ENCODE peak calls at places on chromosomes 12 and 14, in six cellular contexts. S, Z, X, B, J and I are unnamed samples.

GRCh38 chr14:93269341-93270068 is 62.4 kb downstream of the UBR7 start:
- DNase-seq in J (peak), X (no peak), Z (peak), S (no peak), B (peak), I (peak)

GRCh38 chr14:39232554-39233415 is 930 bp upstream of the MIA2 start:
- DNase-seq in X (no peak), J (no peak), B (peak), Z (peak), S (no peak), I (no peak)

GRCh38 chr12:18345021-18345735 is 83.9 kb downstream of the PIK3C2G start:
- DNase-seq in Z (peak), J (no peak), S (no peak), B (no peak), X (no peak), I (no peak)

GRCh38 chr12:39612250-39612649 is 7.4 kb downstream of the ABCD2 start:
- DNase-seq in Z (no peak), B (no peak), S (no peak), X (no peak), J (no peak), I (no peak)

GRCh38 chr12:90174198-90174510 is 465.5 kb upstream of the ATP2B1 start:
- DNase-seq in Z (no peak), J (no peak), B (no peak), X (no peak), S (no peak), I (no peak)

GRCh38 chr12:18946106-18946505 is 183.4 kb upstream of the PLEKHA5 start:
- DNase-seq in X (no peak), Z (no peak), S (no peak), J (no peak), B (no peak), I (no peak)

GRCh38 chr12:92987362-92987761 is 58.3 kb upstream of the EEA1 start:
- DNase-seq in S (no peak), X (no peak), B (peak), J (peak), Z (peak), I (no peak)

GRCh38 chr12:76698316-76698715 is 65.6 kb upstream of the ZDHHC17 start:
- DNase-seq in J (no peak), X (no peak), B (peak), S (no peak), Z (no peak), I (no peak)

GRCh38 chr12:102722147-102722546 is 194.9 kb downstream of the PAH start:
- DNase-seq in X (no peak), B (no peak), S (no peak), Z (no peak), J (no peak), I (no peak)

GRCh38 chr12:96408993-96409392 is 8.8 kb upstream of the CDK17 start:
- DNase-seq in X (no peak), B (no peak), J (no peak), S (no peak), Z (no peak), I (no peak)

GRCh38 chr14:104135121-104135903 is 3.1 kb upstream of the KIF26A start:
- DNase-seq in X (peak), J (peak), S (peak), Z (peak), B (no peak), I (no peak)

GRCh38 chr12:12365931-12366431 is 9.1 kb downstream of the BORCS5 start:
- DNase-seq in X (no peak), S (no peak), Z (peak), J (peak), B (peak), I (no peak)

GRCh38 chr14:81289516-81289915 is 68.8 kb upstream of the GTF2A1 start:
- DNase-seq in B (no peak), J (no peak), S (no peak), Z (no peak), X (no peak), I (no peak)

GRCh38 chr14:64232095-64232830 is 61.9 kb downstream of the ESR2 start:
- DNase-seq in B (peak), J (no peak), Z (peak), S (no peak), X (no peak), I (peak)

GRCh38 chr12:122830517-122831214 is 4.6 kb upstream of the HIP1R start:
- DNase-seq in B (peak), X (no peak), J (no peak), Z (peak), S (peak), I (no peak)

GRCh38 chr12:117119592-117120198 is 20.5 kb upstream of the TESC start:
- DNase-seq in J (peak), S (no peak), X (no peak), Z (no peak), B (no peak), I (no peak)

GRCh38 chr12:49821375-49822287 is 6.6 kb downstream of the NCKAP5L start:
- DNase-seq in X (peak), S (no peak), B (no peak), J (no peak), Z (no peak), I (no peak)

GRCh38 chr14:102986810-102987579 is 64.5 kb downstream of the AMN start:
- DNase-seq in Z (peak), J (no peak), X (peak), S (peak), B (peak), I (no peak)

GRCh38 chr12:52506858-52507715 is 13.1 kb downstream of the KRT5 start:
- DNase-seq in Z (peak), B (peak), S (no peak), X (no peak), J (peak), I (peak)

GRCh38 chr14:65303902-65304222 is 108.7 kb upstream of the FUT8 start:
- DNase-seq in X (no peak), Z (no peak), B (no peak), J (no peak), S (no peak), I (no peak)

GRCh38 chr12:28578833-28579252 is 388.6 kb downstream of the CCDC91 start:
- DNase-seq in Z (no peak), X (no peak), J (no peak), B (peak), S (no peak), I (no peak)

GRCh38 chr14:76245097-76245496 is 93.4 kb downstream of the GPATCH2L start:
- DNase-seq in S (no peak), J (no peak), Z (no peak), B (peak), X (no peak), I (no peak)

GRCh38 chr14:92400579-92401444 is 77.8 kb downstream of the SLC24A4 start:
- DNase-seq in X (no peak), S (no peak), Z (no peak), B (peak), J (no peak), I (no peak)

GRCh38 chr12:24380122-24380521 is 430.7 kb upstream of the SOX5 start:
- DNase-seq in Z (no peak), X (no peak), B (peak), J (peak), S (no peak), I (no peak)

GRCh38 chr12:130145731-130146130 is 16.5 kb upstream of the FZD10 start:
- DNase-seq in B (no peak), Z (no peak), S (no peak), X (no peak), J (no peak), I (no peak)

GRCh38 chr12:105316931-105317330 is 13.6 kb upstream of the C12orf75 start:
- DNase-seq in Z (no peak), B (no peak), S (no peak), X (no peak), J (no peak), I (no peak)

GRCh38 chr12:102005256-102005655 is 56.5 kb downstream of the WASHC3 start:
- DNase-seq in J (no peak), X (no peak), Z (no peak), B (no peak), S (no peak), I (no peak)

GRCh38 chr12:307406-307805 is 44.8 kb upstream of the SLC6A13 start:
- DNase-seq in J (no peak), S (no peak), Z (no peak), B (no peak), X (no peak), I (no peak)

GRCh38 chr14:31962920-31963319 is 114.2 kb upstream of the ARHGAP5 start:
- DNase-seq in J (no peak), Z (no peak), B (no peak), S (no peak), X (no peak), I (no peak)

GRCh38 chr14:104341532-104342434 is 203.4 kb downstream of the KIF26A start:
- DNase-seq in X (no peak), S (peak), Z (peak), J (peak), B (no peak), I (no peak)

GRCh38 chr12:53985900-53986685 is 1.1 kb downstream of the HOXC10 start:
- DNase-seq in J (peak), X (no peak), B (no peak), S (no peak), Z (no peak), I (no peak)
- H3K4me3 ChIP-seq in J (no peak), X (peak), B (no peak), S (peak), Z (no peak), I (peak)

GRCh38 chr12:10668526-10668925 is 5.3 kb downstream of the STYK1 start:
- DNase-seq in Z (no peak), S (no peak), B (no peak), X (no peak), J (no peak), I (no peak)

GRCh38 chr12:10661338-10661737 is 12.5 kb downstream of the STYK1 start:
- DNase-seq in J (no peak), X (no peak), Z (peak), S (no peak), B (peak), I (no peak)

GRCh38 chr12:10664499-10664898 is 9.4 kb downstream of the STYK1 start:
- DNase-seq in B (no peak), S (no peak), Z (no peak), J (no peak), X (no peak), I (no peak)

GRCh38 chr12:10667581-10667980 is 6.3 kb downstream of the STYK1 start:
- DNase-seq in X (no peak), S (no peak), Z (no peak), J (no peak), B (no peak), I (no peak)

DNA sequence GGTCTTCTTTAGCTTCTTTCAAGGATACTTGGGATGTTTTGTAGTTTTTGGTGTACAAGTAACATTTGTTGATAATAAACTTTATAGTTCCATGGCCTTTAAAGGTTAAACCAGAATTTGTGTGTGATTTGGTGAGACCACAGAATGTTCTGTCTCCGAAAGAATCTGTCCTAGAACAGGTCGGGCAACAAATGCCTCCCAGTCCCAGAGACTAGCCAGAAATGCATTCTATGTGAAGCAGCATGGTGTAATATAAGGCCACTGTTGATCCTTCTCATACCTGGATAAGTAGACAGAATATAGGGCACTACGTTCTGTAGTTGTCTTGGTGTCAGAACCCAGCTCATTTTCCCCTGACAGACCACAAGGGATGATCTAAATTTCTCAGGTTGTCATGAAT is 10.0 kb downstream of the STYK1 start:
- DNase-seq in Z (no peak), J (no peak), B (no peak), X (no peak), S (no peak), I (no peak)
- H3K4me3 ChIP-seq in Z (no peak), J (no peak), B (no peak), X (no peak), S (no peak), I (no peak)

GRCh38 chr14:70357985-70358384 is 1.5 kb downstream of the COX16 start:
- DNase-seq in J (no peak), X (no peak), B (no peak), Z (no peak), S (no peak), I (no peak)
- H3K4me3 ChIP-seq in J (no peak), X (peak), B (no peak), Z (peak), S (no peak), I (no peak)

DNA sequence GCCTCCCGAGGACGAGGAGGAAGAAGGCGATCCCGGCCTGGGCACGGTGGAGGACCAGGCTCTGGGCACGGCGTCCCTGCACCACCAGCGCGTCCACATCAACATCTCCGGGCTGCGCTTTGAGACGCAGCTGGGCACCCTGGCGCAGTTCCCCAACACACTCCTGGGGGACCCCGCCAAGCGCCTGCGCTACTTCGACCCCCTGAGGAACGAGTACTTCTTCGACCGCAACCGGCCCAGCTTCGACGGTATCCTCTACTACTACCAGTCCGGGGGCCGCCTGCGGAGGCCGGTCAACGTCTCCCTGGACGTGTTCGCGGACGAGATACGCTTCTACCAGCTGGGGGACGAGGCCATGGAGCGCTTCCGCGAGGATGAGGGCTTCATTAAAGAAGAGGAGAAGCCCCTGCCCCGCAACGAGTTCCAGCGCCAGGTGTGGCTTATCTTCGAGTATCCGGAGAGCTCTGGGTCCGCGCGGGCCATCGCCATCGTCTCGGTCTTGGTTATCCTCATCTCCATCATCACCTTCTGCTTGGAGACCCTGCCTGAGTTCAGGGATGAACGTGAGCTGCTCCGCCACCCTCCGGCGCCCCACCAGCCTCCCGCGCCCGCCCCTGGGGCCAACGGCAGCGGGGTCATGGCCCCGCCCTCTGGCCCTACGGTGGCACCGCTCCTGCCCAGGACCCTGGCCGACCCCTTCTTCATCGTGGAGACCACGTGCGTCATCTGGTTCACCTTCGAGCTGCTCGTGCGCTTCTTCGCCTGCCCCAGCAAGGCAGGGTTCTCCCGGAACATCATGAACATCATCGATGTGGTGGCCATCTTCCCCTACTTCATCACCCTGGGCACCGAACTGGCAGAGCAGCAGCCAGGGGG is 979 bp downstream of the KCNA5 start:
- DNase-seq in S (no peak), B (no peak), J (peak), X (no peak), Z (no peak), I (no peak)
- H3K4me3 ChIP-seq in S (no peak), B (no peak), J (peak), X (peak), Z (no peak), I (peak)

GRCh38 chr12:4809449-4810218 is 89.4 kb downstream of the GALNT8 start:
- DNase-seq in J (peak), S (no peak), Z (no peak), B (no peak), X (no peak), I (no peak)
- H3K4me3 ChIP-seq in J (peak), S (no peak), Z (no peak), B (no peak), X (peak), I (peak)

GRCh38 chr12:10362325-10362724 is 27.5 kb downstream of the KLRK1 start:
- DNase-seq in Z (no peak), S (no peak), J (no peak), B (no peak), X (no peak), I (no peak)

GRCh38 chr12:10362828-10363664 is 26.8 kb downstream of the KLRK1 start:
- DNase-seq in Z (peak), B (no peak), S (no peak), X (no peak), J (no peak), I (no peak)

GRCh38 chr12:10363922-10364838 is 25.7 kb downstream of the KLRK1 start:
- DNase-seq in J (no peak), S (no peak), X (peak), Z (peak), B (peak), I (no peak)

GRCh38 chr12:10364839-10365681 is 24.8 kb downstream of the KLRK1 start:
- DNase-seq in Z (peak), J (peak), B (peak), S (no peak), X (peak), I (no peak)

DNA sequence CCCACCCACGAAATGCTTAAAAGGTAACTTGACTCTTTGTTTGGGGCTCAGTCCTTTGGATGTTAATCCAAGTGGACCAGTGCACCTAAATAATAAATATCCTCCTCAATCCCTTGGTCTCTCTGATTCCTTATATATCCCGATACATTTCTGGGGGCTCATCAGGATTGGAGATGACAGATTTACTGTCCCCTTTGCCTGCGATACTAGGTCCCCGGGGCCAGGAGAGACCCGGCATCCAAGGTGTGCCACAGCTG is 26.2 kb downstream of the KLRK1 start:
- DNase-seq in Z (no peak), S (no peak), J (no peak), X (no peak), B (no peak), I (no peak)
- H3K4me3 ChIP-seq in Z (peak), S (peak), J (no peak), X (peak), B (no peak), I (peak)